ENCODE peak calls at places on chromosomes 7 and 10, in six cellular contexts. W is Kasumi-1, S is NT2/D1, O is T1000, V is NCI-H2029, L is amniotic stem cell. A is an unnamed sample.

GRCh38 chr10:99799613-99800012 is 17.2 kb downstream of the ABCC2 start:
- DNase-seq in L (no peak), O (no peak), W (no peak), V (no peak), S (no peak), A (no peak)

GRCh38 chr7:39673868-39674267 is 50.5 kb downstream of the RALA start:
- DNase-seq in S (no peak), L (no peak), V (no peak), W (no peak), O (no peak), A (no peak)

GRCh38 chr10:79431422-79431821 is 14.0 kb downstream of the ZCCHC24 start:
- DNase-seq in V (no peak), O (no peak), W (no peak), S (no peak), L (no peak), A (no peak)

GRCh38 chr7:71131753-71132520 is at the start of gene GALNT17:
- DNase-seq in V (no peak), L (no peak), W (no peak), S (peak), O (no peak), A (no peak)

GRCh38 chr7:155947051-155947450 is 134.8 kb upstream of the SHH start:
- DNase-seq in S (no peak), L (no peak), W (no peak), O (peak), V (no peak), A (peak)

GRCh38 chr7:114481995-114482394 is 67.4 kb downstream of the FOXP2 start:
- DNase-seq in O (no peak), W (no peak), L (no peak), S (no peak), V (peak), A (no peak)

GRCh38 chr10:97611473-97611872 is 21.8 kb downstream of the MORN4 start:
- DNase-seq in L (no peak), S (no peak), V (no peak), O (no peak), W (no peak), A (no peak)

GRCh38 chr7:27277628-27278027 is 35.0 kb downstream of the EVX1 start:
- DNase-seq in S (no peak), O (no peak), L (no peak), V (no peak), W (no peak), A (no peak)

GRCh38 chr10:48550977-48551376 is 53.9 kb downstream of the ARHGAP22 start:
- DNase-seq in O (no peak), L (no peak), S (no peak), W (no peak), V (no peak), A (no peak)

GRCh38 chr10:73399054-73399453 is 14.8 kb downstream of the ANXA7 start:
- DNase-seq in S (no peak), L (no peak), V (no peak), W (no peak), O (no peak), A (no peak)

GRCh38 chr7:28417321-28417940 is 5.1 kb downstream of the CREB5 start:
- DNase-seq in W (no peak), L (no peak), V (no peak), S (no peak), O (no peak), A (no peak)

A was measured in kidney epithelial cell.